ENCODE peak calls at places on chromosome 7, in four cellular contexts. K is H7, H is EL, L is GOT3. Z is an unnamed sample.

GRCh38 chr7:105473163-105473562 is 48.9 kb downstream of the PUS7 start:
- DNase-seq in K (no peak), H (peak; percentile 78), L (no peak), Z (no peak)

GRCh38 chr7:36961097-36961496 is 236.8 kb upstream of the AOAH start:
- DNase-seq in K (no peak), H (no peak), L (no peak), Z (no peak)

GRCh38 chr7:107045980-107046379 is 1.5 kb downstream of the PRKAR2B start:
- DNase-seq in K (peak; percentile 16), H (peak; percentile 47), L (no peak), Z (no peak)

GRCh38 chr7:55019329-55019690 is 493 bp downstream of the EGFR start:
- DNase-seq in K (no peak), H (peak; percentile 40), L (no peak), Z (no peak)

GRCh38 chr7:88801046-88801445 is 5.5 kb upstream of the TEX47 start:
- DNase-seq in K (no peak), H (no peak), L (no peak), Z (no peak)

GRCh38 chr7:130897515-130898419 is 163.8 kb upstream of the KLF14 start:
- DNase-seq in K (no peak), H (peak; percentile 28), L (no peak), Z (peak; percentile 62)

GRCh38 chr7:55367283-55367840 is 2.2 kb downstream of the LANCL2 start:
- DNase-seq in K (no peak), H (no peak), L (no peak), Z (no peak)

GRCh38 chr7:103658055-103659010 is 212.3 kb upstream of the SLC26A5 start:
- DNase-seq in K (no peak), H (peak; percentile 64), L (no peak), Z (no peak)

GRCh38 chr7:824664-825063 is 7.6 kb upstream of the SUN1 start:
- DNase-seq in K (no peak), H (no peak), L (no peak), Z (no peak)

GRCh38 chr7:90192876-90193765 is 18.4 kb upstream of the STEAP2 start:
- DNase-seq in K (no peak), H (peak; percentile 25), L (no peak), Z (no peak)

GRCh38 chr7:149733131-149733531 is 40.3 kb downstream of the ZNF467 start:
- DNase-seq in K (no peak), H (no peak), L (no peak), Z (no peak)

GRCh38 chr7:14201353-14201752 is 211.9 kb upstream of the ETV1 start:
- DNase-seq in K (no peak), H (no peak), L (no peak), Z (no peak)

Z was measured in GM12878.